ENCODE peak calls at places on chromosomes 7 and 10, in ten cellular contexts. V is CD8-positive, alpha-beta memory T cell; E is activated CD4-positive, alpha-beta T cell treated with anti-CD3 and anti-CD28 coated beads for 24 hours; L is T1000; U is iPS-NIHi11; C is T-cell; D is HuH-7; H is NCI-H1436; P is activated CD8-positive, alpha-beta memory T cell treated with anti-CD3 and anti-CD28 coated beads, Interleukin-2, amount 10 ng/mL, durations not matched to agents 7 days and 5 days; Y is bronchial epithelial cell. M is an unnamed sample.

GRCh38 chr10:94123253-94123995 is 129.7 kb downstream of the PLCE1 start:
- DNase-seq in H (no peak), Y (peak; percentile 86), U (peak; percentile 48), D (peak; percentile 34), L (peak; percentile 21), E (no peak), C (no peak), V (no peak), P (no peak), M (peak; percentile 78)

GRCh38 chr10:119030421-119031250 is 1.1 kb downstream of the NANOS1 start:
- DNase-seq in V (peak; percentile 32), Y (peak; percentile 50), U (peak; percentile 62), L (no peak), C (peak; percentile 40), D (peak; percentile 55), E (no peak), H (peak; percentile 77), P (peak; percentile 73), M (no peak)

GRCh38 chr10:11297136-11297535 is 279.5 kb downstream of the CELF2 start:
- DNase-seq in D (no peak), H (no peak), V (no peak), E (no peak), L (no peak), Y (no peak), C (no peak), U (no peak), P (peak; percentile 14), M (no peak)

GRCh38 chr7:127911968-127912511 is 119.2 kb downstream of the LRRC4 start:
- DNase-seq in E (no peak), Y (no peak), U (no peak), C (no peak), L (no peak), V (no peak), D (no peak), H (no peak), P (no peak), M (no peak)

GRCh38 chr10:89556590-89556989 is 21.2 kb upstream of the SLC16A12 start:
- DNase-seq in U (no peak), V (no peak), C (no peak), H (no peak), Y (no peak), P (no peak), E (no peak), D (no peak), L (no peak), M (no peak)

GRCh38 chr10:12807096-12807755 is 194.3 kb downstream of the CCDC3 start:
- DNase-seq in P (no peak), H (no peak), D (no peak), C (no peak), Y (no peak), L (no peak), E (no peak), V (no peak), U (no peak), M (no peak)

GRCh38 chr7:23093111-23093510 is 12.5 kb upstream of the KLHL7 start:
- DNase-seq in D (no peak), V (no peak), Y (peak; percentile 66), H (no peak), L (no peak), P (no peak), C (no peak), E (no peak), U (no peak), M (no peak)

GRCh38 chr7:29106128-29106988 is 40.0 kb downstream of the CPVL start:
- DNase-seq in L (no peak), E (peak; percentile 22), D (peak; percentile 30), Y (peak; percentile 65), U (peak; percentile 34), C (no peak), V (peak; percentile 10), H (peak; percentile 57), P (no peak), M (peak; percentile 43)

GRCh38 chr10:112951349-112952281 is 1.6 kb downstream of the TCF7L2 start:
- DNase-seq in L (no peak), C (peak; percentile 9), D (peak; percentile 48), V (peak; percentile 48), E (no peak), Y (peak; percentile 69), U (no peak), H (no peak), P (no peak), M (no peak)

GRCh38 chr7:107228291-107228690 is 59.5 kb downstream of the HBP1 start:
- DNase-seq in H (no peak), P (no peak), L (peak; percentile 2), D (no peak), C (no peak), Y (no peak), V (no peak), E (no peak), U (no peak), M (peak; percentile 3)

GRCh38 chr10:88783734-88784133 is 18.8 kb upstream of the LIPM start:
- DNase-seq in H (no peak), C (no peak), L (no peak), U (no peak), V (no peak), Y (no peak), D (no peak), E (no peak), P (no peak), M (no peak)

GRCh38 chr7:157411580-157411979 is 74.8 kb downstream of the DNAJB6 start:
- DNase-seq in Y (no peak), E (peak; percentile 19), P (peak; percentile 84), C (peak; percentile 31), V (no peak), H (no peak), D (no peak), U (peak; percentile 76), L (peak; percentile 51), M (no peak)

GRCh38 chr7:138125598-138126111 is 49.4 kb downstream of the AKR1D1 start:
- DNase-seq in Y (peak; percentile 77), P (no peak), U (no peak), L (no peak), E (no peak), D (no peak), H (no peak), V (no peak), C (no peak), M (peak; percentile 49)

GRCh38 chr10:1267148-1267547 is 211.0 kb downstream of the WDR37 start:
- DNase-seq in E (no peak), Y (no peak), H (no peak), D (no peak), C (no peak), L (no peak), V (no peak), P (no peak), U (no peak), M (no peak)

GRCh38 chr7:148084138-148084537 is 506.4 kb upstream of the C7orf33 start:
- DNase-seq in C (no peak), E (no peak), Y (peak; percentile 25), H (peak; percentile 64), D (peak; percentile 26), P (no peak), L (no peak), V (no peak), U (peak; percentile 55), M (no peak)

GRCh38 chr7:5704534-5704922 is 76.9 kb downstream of the RNF216 start:
- DNase-seq in C (peak; percentile 75), V (peak; percentile 71), P (peak; percentile 78), Y (peak; percentile 77), U (peak; percentile 75), H (peak; percentile 39), L (peak; percentile 16), D (peak; percentile 64), E (peak; percentile 57), M (peak; percentile 79)

GRCh38 chr7:107622429-107622828 is 38.2 kb upstream of the SLC26A4 start:
- DNase-seq in U (no peak), D (peak; percentile 40), Y (peak; percentile 81), L (no peak), V (no peak), C (no peak), E (no peak), P (no peak), H (no peak), M (peak; percentile 44)

GRCh38 chr10:44182909-44183308 is 202.0 kb downstream of the CXCL12 start:
- DNase-seq in H (no peak), V (no peak), C (no peak), L (no peak), Y (no peak), D (no peak), E (no peak), P (no peak), U (no peak), M (no peak)

GRCh38 chr10:86918022-86918471 is 39.4 kb downstream of the MMRN2 start:
- DNase-seq in P (no peak), E (no peak), C (no peak), U (no peak), D (no peak), Y (peak; percentile 27), L (no peak), H (no peak), V (no peak), M (no peak)

GRCh38 chr10:22478555-22479334 is 133.4 kb downstream of the SPAG6 start:
- DNase-seq in C (no peak), V (no peak), L (no peak), H (no peak), E (no peak), D (no peak), U (no peak), P (no peak), Y (no peak), M (no peak)

GRCh38 chr7:134480730-134481129 is 21.8 kb upstream of the AKR1B1 start:
- DNase-seq in H (no peak), D (no peak), Y (peak; percentile 61), C (no peak), V (no peak), P (no peak), E (no peak), U (peak; percentile 62), L (no peak), M (no peak)

GRCh38 chr7:14069961-14070360 is 80.5 kb upstream of the ETV1 start:
- DNase-seq in E (no peak), D (no peak), Y (no peak), H (no peak), C (no peak), V (no peak), P (no peak), L (no peak), U (no peak), M (no peak)

GRCh38 chr7:150977382-150978135 is 562 bp downstream of the KCNH2 start:
- DNase-seq in L (no peak), C (no peak), U (no peak), V (no peak), E (no peak), Y (no peak), P (no peak), D (no peak), H (no peak), M (no peak)

GRCh38 chr10:76033457-76034196 is 602.2 kb downstream of the LRMDA start:
- DNase-seq in H (no peak), V (no peak), D (peak; percentile 64), C (no peak), L (no peak), P (no peak), Y (peak; percentile 48), E (no peak), U (no peak), M (no peak)

GRCh38 chr7:2074694-2075093 is 158.1 kb downstream of the MAD1L1 start:
- DNase-seq in L (no peak), H (no peak), D (no peak), E (no peak), Y (no peak), C (no peak), P (no peak), V (no peak), U (no peak), M (no peak)

GRCh38 chr7:70574970-70575799 is 556.8 kb upstream of the GALNT17 start:
- DNase-seq in P (no peak), Y (peak; percentile 80), U (no peak), C (no peak), D (no peak), H (no peak), E (no peak), V (no peak), L (no peak), M (no peak)

GRCh38 chr10:17643339-17643754 is 604 bp upstream of the STAM start:
- DNase-seq in H (no peak), L (no peak), E (no peak), U (peak; percentile 67), Y (peak; percentile 90), V (no peak), C (no peak), P (no peak), D (peak; percentile 51), M (no peak)

GRCh38 chr10:132292287-132292971 is 15.3 kb downstream of the STK32C start:
- DNase-seq in L (no peak), D (no peak), P (no peak), Y (no peak), V (no peak), U (no peak), C (no peak), H (no peak), E (no peak), M (no peak)

M was measured in HS-5.